ENCODE peak calls at places on chromosome 7, in four cellular contexts. T is NCI-H526, B is A549, Y is lung microvascular endothelial cell. I is an unnamed sample.

GRCh38 chr7:925601-926000 is 28.9 kb downstream of the ADAP1 start:
- DNase-seq in T (no peak), B (no peak), Y (no peak), I (peak; percentile 22)

GRCh38 chr7:13179011-13179574 is 491.7 kb downstream of the ARL4A start:
- DNase-seq in T (peak; percentile 73), B (no peak), Y (peak; percentile 75), I (no peak)

GRCh38 chr7:140229591-140230516 is 53.1 kb upstream of the KDM7A start:
- DNase-seq in T (peak; percentile 45), B (no peak), Y (no peak), I (no peak)

GRCh38 chr7:127683776-127684681 is 32.0 kb downstream of the SND1 start:
- DNase-seq in T (no peak), B (no peak), Y (peak; percentile 58), I (no peak)

GRCh38 chr7:128259131-128260056 is 18.3 kb downstream of the LEP start:
- DNase-seq in T (peak; percentile 56), B (no peak), Y (no peak), I (peak; percentile 15)

GRCh38 chr7:82615527-82615926 is 171.9 kb upstream of the CACNA2D1 start:
- DNase-seq in T (no peak), B (no peak), Y (no peak), I (no peak)

GRCh38 chr7:20435305-20435704 is 104.6 kb downstream of the ITGB8 start:
- DNase-seq in T (no peak), B (no peak), Y (peak; percentile 17), I (peak; percentile 34)

GRCh38 chr7:141045842-141046630 is 27.8 kb upstream of the TMEM178B start:
- DNase-seq in T (no peak), B (no peak), Y (no peak), I (no peak)

GRCh38 chr7:7772385-7772784 is 54.0 kb upstream of the RPA3 start:
- DNase-seq in T (peak; percentile 38), B (no peak), Y (peak; percentile 2), I (no peak)

GRCh38 chr7:138063400-138063799 is 12.9 kb upstream of the AKR1D1 start:
- DNase-seq in T (no peak), B (no peak), Y (no peak), I (no peak)

GRCh38 chr7:37448637-37449331 is at the start of gene ELMO1:
- DNase-seq in T (peak; percentile 91), B (peak; percentile 76), Y (peak; percentile 86), I (peak; percentile 58)

GRCh38 chr7:73742338-73742752 is 3.7 kb upstream of the ABHD11 start:
- DNase-seq in T (peak; percentile 70), B (no peak), Y (no peak), I (peak; percentile 68)

GRCh38 chr7:148898845-148899474 is 14.9 kb upstream of the EZH2 start:
- DNase-seq in T (no peak), B (no peak), Y (no peak), I (no peak)

GRCh38 chr7:157113607-157114006 is 25.1 kb upstream of the UBE3C start:
- DNase-seq in T (no peak), B (no peak), Y (no peak), I (no peak)

GRCh38 chr7:19215421-19215820 is 70.2 kb upstream of the FERD3L start:
- DNase-seq in T (no peak), B (no peak), Y (no peak), I (no peak)

GRCh38 chr7:155496267-155497005 is 38.5 kb downstream of the EN2 start:
- DNase-seq in T (no peak), B (no peak), Y (no peak), I (no peak)

GRCh38 chr7:99102809-99103690 is 40.9 kb downstream of the SMURF1 start:
- DNase-seq in T (no peak), B (peak; percentile 60), Y (no peak), I (no peak)

GRCh38 chr7:128031901-128032604 is 816 bp upstream of the LRRC4 start:
- DNase-seq in T (peak; percentile 80), B (no peak), Y (peak; percentile 86), I (no peak)

GRCh38 chr7:142263598-142264380 is 5.9 kb upstream of the PRSS58 start:
- DNase-seq in T (no peak), B (no peak), Y (no peak), I (no peak)

GRCh38 chr7:70183278-70183677 is 585.0 kb downstream of the AUTS2 start:
- DNase-seq in T (no peak), B (no peak), Y (no peak), I (peak; percentile 49)

GRCh38 chr7:125059861-125060456 is 130.3 kb upstream of the POT1 start:
- DNase-seq in T (peak; percentile 29), B (no peak), Y (peak; percentile 19), I (no peak)

GRCh38 chr7:149872419-149873073 is 1.2 kb upstream of the ATP6V0E2 start:
- DNase-seq in T (peak; percentile 92), B (peak; percentile 99), Y (peak; percentile 91), I (peak; percentile 63)

GRCh38 chr7:130912086-130912909 is 178.3 kb upstream of the KLF14 start:
- DNase-seq in T (no peak), B (no peak), Y (peak; percentile 52), I (no peak)

GRCh38 chr7:70481717-70482116 is 650.2 kb upstream of the GALNT17 start:
- DNase-seq in T (no peak), B (no peak), Y (no peak), I (no peak)

GRCh38 chr7:1758417-1758858 is 88.4 kb downstream of the ELFN1 start:
- DNase-seq in T (peak; percentile 40), B (peak; percentile 40), Y (peak; percentile 59), I (peak; percentile 47)

GRCh38 chr7:99975782-99976521 is at the start of gene AZGP1:
- DNase-seq in T (peak; percentile 99), B (no peak), Y (no peak), I (peak; percentile 87)

GRCh38 chr7:152850420-152850819 is 90.9 kb downstream of the ACTR3B start:
- DNase-seq in T (no peak), B (no peak), Y (no peak), I (no peak)

GRCh38 chr7:129610709-129611245 is 743 bp upstream of the NRF1 start:
- DNase-seq in T (peak; percentile 44), B (no peak), Y (peak; percentile 9), I (no peak)